ENCODE peak calls at places on chromosomes 4 and X, in five cellular contexts. G is SK-N-SH, Q is GM12891, C is K562, F is GM12878. D is an unnamed sample.

GRCh38 chrX:24870143-24870542 is 145.6 kb downstream of the ARX start:
- DNase-seq in C (no peak), G (no peak), Q (no peak), F (no peak), D (no peak)

GRCh38 chr4:7815562-7815961 is 124.1 kb downstream of the AFAP1 start:
- DNase-seq in Q (no peak), G (no peak), C (no peak), F (no peak), D (no peak)

GRCh38 chr4:102723511-102723910 is 37.3 kb downstream of the MANBA start:
- DNase-seq in Q (no peak), F (no peak), C (no peak), G (no peak), D (no peak)

GRCh38 chrX:72540318-72540717 is 32.3 kb downstream of the HDAC8 start:
- DNase-seq in C (peak), F (no peak), Q (no peak), G (peak), D (no peak)

GRCh38 chr4:25104561-25104960 is 55.7 kb downstream of the SEPSECS start:
- DNase-seq in C (no peak), F (no peak), Q (no peak), G (no peak), D (no peak)

GRCh38 chrX:2614911-2615310 is 76.2 kb upstream of the CD99 start:
- DNase-seq in G (no peak), C (no peak), F (no peak), Q (no peak), D (no peak)

GRCh38 chrX:56764975-56765791 is 36.1 kb downstream of the NBDY start:
- DNase-seq in F (no peak), C (no peak), G (no peak), Q (no peak), D (no peak)

GRCh38 chr4:139603576-139604387 is 47.8 kb upstream of the SETD7 start:
- DNase-seq in Q (no peak), G (peak), F (peak), C (peak), D (no peak)

GRCh38 chrX:44025611-44026010 is 52.4 kb upstream of the NDP start:
- DNase-seq in G (no peak), C (no peak), F (no peak), Q (no peak), D (no peak)

GRCh38 chr4:131644619-131645018 is 1504.5 kb upstream of the PCDH10 start:
- DNase-seq in Q (no peak), F (no peak), C (no peak), G (peak), D (no peak)

GRCh38 chr4:1255151-1255550 is 6.2 kb upstream of the CTBP1 start:
- DNase-seq in C (no peak), G (no peak), Q (no peak), F (no peak), D (no peak)

GRCh38 chr4:128573781-128574508 is 235.6 kb upstream of the JADE1 start:
- DNase-seq in F (no peak), G (no peak), Q (no peak), C (no peak), D (no peak)

GRCh38 chr4:67922697-67923096 is 38.9 kb upstream of the TMPRSS11D start:
- DNase-seq in Q (no peak), C (no peak), G (peak), F (no peak), D (no peak)
- TF ChIP-seq TAF1 in Q (no peak), C (no peak), G (no peak), F (no peak), D (no peak)

GRCh38 chr4:173365359-173365996 is 5.3 kb upstream of the SAP30 start:
- DNase-seq in Q (no peak), C (no peak), G (no peak), F (no peak), D (no peak)

GRCh38 chr4:173362666-173363065 is 8.1 kb upstream of the SAP30 start:
- DNase-seq in Q (no peak), G (no peak), C (no peak), F (no peak), D (no peak)

GRCh38 chr4:173357939-173358338 is 12.8 kb upstream of the SAP30 start:
- DNase-seq in Q (no peak), G (no peak), C (no peak), F (no peak), D (no peak)

GRCh38 chr4:173360587-173361221 is 10.1 kb upstream of the SAP30 start:
- DNase-seq in G (no peak), Q (no peak), F (no peak), C (no peak), D (no peak)
- TF ChIP-seq TAF1 in G (no peak), Q (no peak), F (no peak), C (no peak), D (no peak)

GRCh38 chr4:5712517-5712916 is 1.5 kb downstream of the EVC start:
- DNase-seq in Q (no peak), C (no peak), F (peak), G (no peak), D (no peak)
- TF ChIP-seq TAF1 in Q (no peak), C (no peak), F (no peak), G (no peak), D (no peak)

GRCh38 chr4:147755567-147756295 is 23.8 kb downstream of the ARHGAP10 start:
- DNase-seq in G (no peak), F (no peak), Q (no peak), C (no peak), D (no peak)

GRCh38 chr4:147753047-147753446 is 21.2 kb downstream of the ARHGAP10 start:
- DNase-seq in F (no peak), G (no peak), C (no peak), Q (no peak), D (no peak)

GRCh38 chr4:147756417-147756816 is 24.5 kb downstream of the ARHGAP10 start:
- DNase-seq in C (no peak), F (no peak), G (no peak), Q (no peak), D (no peak)

GRCh38 chr4:147749811-147750321 is 18.0 kb downstream of the ARHGAP10 start:
- DNase-seq in G (no peak), C (no peak), F (peak), Q (no peak), D (no peak)

DNA sequence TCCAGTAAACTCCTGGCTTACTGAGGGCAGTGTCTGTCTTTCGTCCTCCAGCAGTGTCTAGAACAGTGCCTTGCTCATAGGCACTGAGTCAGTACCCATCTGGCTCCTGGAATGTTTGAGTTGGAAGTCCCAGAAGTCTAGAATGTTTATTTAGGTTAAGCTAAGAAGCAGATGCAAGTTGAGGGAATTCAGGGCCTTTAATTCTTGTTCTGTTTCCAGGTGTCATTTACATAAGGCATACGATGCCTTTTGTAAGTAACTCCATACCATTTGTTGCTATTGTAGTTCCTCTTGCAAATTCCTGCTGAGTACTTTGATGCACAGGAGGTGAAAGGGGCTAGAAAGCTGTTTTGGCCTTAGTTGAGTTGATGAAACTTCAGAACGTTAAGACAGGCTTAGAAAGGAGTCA is 22.2 kb downstream of the ARHGAP10 start:
- DNase-seq in F (no peak), Q (no peak), G (no peak), C (no peak), D (no peak)
- TF ChIP-seq TAF1 in F (no peak), Q (no peak), G (no peak), C (no peak), D (no peak)

DNA sequence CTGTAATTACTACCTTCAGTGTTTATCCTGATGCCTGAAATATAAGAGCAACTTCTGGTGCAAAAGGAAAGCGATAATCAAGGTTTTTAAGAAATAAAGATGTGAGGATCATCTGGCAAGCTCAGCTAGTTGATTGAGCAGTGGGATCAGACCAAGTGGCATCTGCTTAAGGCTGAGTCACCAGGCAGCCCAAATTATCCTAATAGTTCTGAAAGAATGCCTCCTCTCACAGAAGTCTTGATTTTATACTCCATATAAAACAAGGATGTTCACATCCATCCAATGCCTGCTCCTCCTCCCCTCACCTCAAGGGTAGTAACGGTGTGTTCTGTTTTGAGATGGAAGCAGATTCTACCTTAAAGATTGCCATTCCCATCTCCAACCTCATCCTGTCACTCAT is 134.5 kb upstream of the RASGEF1B start:
- DNase-seq in Q (no peak), C (no peak), F (no peak), G (no peak), D (no peak)
- TF ChIP-seq TAF1 in Q (no peak), C (no peak), F (no peak), G (no peak), D (no peak)

GRCh38 chr4:71380721-71381120 is 41.9 kb downstream of the SLC4A4 start:
- DNase-seq in C (no peak), G (no peak), Q (no peak), F (no peak), D (no peak)

GRCh38 chr4:71379126-71379525 is 40.3 kb downstream of the SLC4A4 start:
- DNase-seq in Q (no peak), G (no peak), C (no peak), F (no peak), D (no peak)

GRCh38 chr4:71382569-71383560 is 44.0 kb downstream of the SLC4A4 start:
- DNase-seq in F (no peak), C (no peak), Q (no peak), G (no peak), D (no peak)

GRCh38 chr4:71382125-71382524 is 43.3 kb downstream of the SLC4A4 start:
- DNase-seq in F (no peak), Q (no peak), G (no peak), C (no peak), D (no peak)

GRCh38 chr4:71383984-71384383 is 45.2 kb downstream of the SLC4A4 start:
- DNase-seq in G (no peak), F (no peak), C (no peak), Q (no peak), D (no peak)
- TF ChIP-seq TAF1 in G (no peak), F (no peak), C (no peak), Q (no peak), D (no peak)

DNA sequence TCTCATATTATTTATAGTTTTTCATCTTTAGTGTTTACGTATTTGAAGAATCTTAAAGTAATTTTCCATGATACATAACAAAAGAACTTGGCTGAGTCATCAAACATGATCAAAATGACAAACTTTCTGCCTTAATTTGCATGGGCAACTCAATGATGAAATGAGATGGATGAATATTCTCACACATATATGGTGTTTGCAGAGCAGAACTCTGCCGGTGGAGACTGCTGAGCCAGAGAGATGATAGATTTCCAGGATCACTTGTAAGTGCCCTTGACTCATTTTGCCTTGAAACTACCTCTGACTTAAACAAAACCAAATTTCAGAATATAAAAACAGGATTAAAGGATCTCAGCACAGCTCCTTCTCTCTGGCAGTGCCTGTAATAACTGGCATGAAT is 38.2 kb downstream of the TRPC3 start:
- DNase-seq in G (no peak), Q (no peak), C (no peak), F (no peak), D (no peak)
- TF ChIP-seq TAF1 in G (no peak), Q (no peak), C (no peak), F (no peak), D (no peak)

GRCh38 chr4:78829296-78829695 is 53.1 kb downstream of the BMP2K start:
- DNase-seq in Q (no peak), F (no peak), G (no peak), C (no peak), D (no peak)
- TF ChIP-seq TAF1 in Q (no peak), F (no peak), G (no peak), C (no peak), D (no peak)

D was measured in GM12892.